ENCODE peak calls at places on chromosomes 1 and 21, in five cellular contexts. One of them, this sample, is unnamed.
A peak's percentile ranks its signal among the peaks of the same experiment; 100 is the strongest.

GRCh38 chr1:235328271-235329138 is at the start of gene GGPS1:
- DNase-seq in PC-3: peak; percentile 98
- DNase-seq in HCT116: peak; percentile 100
- DNase-seq in SK-N-SH: peak; percentile 92
- DNase-seq in GM23248: peak; percentile 100
- DNase-seq in this sample: peak; percentile 100

GRCh38 chr1:228016653-228017355 is 10.0 kb downstream of the WNT3A start:
- DNase-seq in HCT116: no peak
- DNase-seq in PC-3: no peak
- DNase-seq in SK-N-SH: no peak
- DNase-seq in GM23248: no peak
- DNase-seq in this sample: no peak

GRCh38 chr1:37853157-37853556 is 6.2 kb downstream of the MTF1 start:
- DNase-seq in GM23248: no peak
- DNase-seq in PC-3: no peak
- DNase-seq in SK-N-SH: no peak
- DNase-seq in HCT116: no peak
- DNase-seq in this sample: no peak

GRCh38 chr1:71135571-71135970 is 54.7 kb upstream of the ZRANB2 start:
- DNase-seq in HCT116: no peak
- DNase-seq in GM23248: peak; percentile 14
- DNase-seq in SK-N-SH: no peak
- DNase-seq in PC-3: no peak
- DNase-seq in this sample: no peak

GRCh38 chr1:66711420-66711819 is 40.8 kb upstream of the DYNLT5 start:
- DNase-seq in HCT116: no peak
- DNase-seq in SK-N-SH: peak; percentile 25
- DNase-seq in GM23248: peak; percentile 39
- DNase-seq in PC-3: peak; percentile 13
- DNase-seq in this sample: no peak

GRCh38 chr1:200384818-200385390 is 24.9 kb downstream of the ZNF281 start:
- DNase-seq in GM23248: no peak
- DNase-seq in PC-3: no peak
- DNase-seq in HCT116: no peak
- DNase-seq in SK-N-SH: no peak
- DNase-seq in this sample: no peak

GRCh38 chr21:37842163-37842919 is 73.9 kb downstream of the KCNJ6 start:
- DNase-seq in GM23248: no peak
- DNase-seq in PC-3: no peak
- DNase-seq in SK-N-SH: no peak
- DNase-seq in HCT116: no peak
- DNase-seq in this sample: no peak

GRCh38 chr1:70038025-70038424 is 167.4 kb downstream of the LRRC40 start:
- DNase-seq in PC-3: peak; percentile 83
- DNase-seq in SK-N-SH: no peak
- DNase-seq in HCT116: no peak
- DNase-seq in GM23248: no peak
- DNase-seq in this sample: no peak

GRCh38 chr1:169680377-169681019 is 30.9 kb downstream of the SELL start:
- DNase-seq in PC-3: no peak
- DNase-seq in GM23248: no peak
- DNase-seq in SK-N-SH: no peak
- DNase-seq in HCT116: no peak
- DNase-seq in this sample: peak; percentile 67

GRCh38 chr1:9244501-9245229 is 10.1 kb downstream of the H6PD start:
- DNase-seq in PC-3: no peak
- DNase-seq in SK-N-SH: no peak
- DNase-seq in HCT116: no peak
- DNase-seq in GM23248: no peak
- DNase-seq in this sample: no peak

GRCh38 chr1:165481820-165482532 is 37.0 kb upstream of the RXRG start:
- DNase-seq in GM23248: peak; percentile 94
- DNase-seq in HCT116: peak; percentile 28
- DNase-seq in SK-N-SH: no peak
- DNase-seq in PC-3: peak; percentile 98
- DNase-seq in this sample: no peak
- TF ChIP-seq EZH2phosphoT487 in GM23248: no peak
- TF ChIP-seq EZH2phosphoT487 in HCT116: no peak
- TF ChIP-seq EZH2phosphoT487 in SK-N-SH: no peak
- TF ChIP-seq EZH2phosphoT487 in PC-3: no peak
- TF ChIP-seq EZH2phosphoT487 in this sample: no peak

GRCh38 chr1:181607524-181607923 is 124.2 kb downstream of the CACNA1E start:
- DNase-seq in SK-N-SH: no peak
- DNase-seq in HCT116: no peak
- DNase-seq in PC-3: no peak
- DNase-seq in GM23248: no peak
- DNase-seq in this sample: no peak
- H3K9me2 ChIP-seq in SK-N-SH: no peaks in the 10 kb centered on the region
- H3K9me2 ChIP-seq in HCT116: no peaks in the 10 kb centered on the region
- H3K9me2 ChIP-seq in PC-3: no peaks in the 10 kb centered on the region
- H3K9me2 ChIP-seq in GM23248: no peaks in the 10 kb centered on the region
- H3K9me2 ChIP-seq in this sample: no peaks in the 10 kb centered on the region

DNA sequence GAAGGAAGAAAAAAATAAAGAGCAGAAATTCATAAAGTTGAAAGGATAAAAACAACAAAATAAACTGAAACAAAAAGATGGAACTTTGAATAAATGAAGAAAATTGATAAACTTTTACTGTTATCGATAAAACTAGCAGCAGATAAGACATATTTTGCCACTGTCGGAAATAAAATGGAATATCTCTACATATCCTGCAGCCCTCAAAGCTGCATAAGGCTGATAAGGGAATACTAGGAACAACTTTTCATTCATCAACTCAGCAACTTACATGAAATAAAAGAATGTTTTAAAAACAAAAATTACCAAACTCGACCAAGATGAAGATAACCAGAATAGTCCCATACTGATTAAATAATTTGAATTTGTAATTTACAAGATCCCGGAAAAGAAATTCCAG is 48.0 kb upstream of the GRIK1 start:
- DNase-seq in GM23248: no peak
- DNase-seq in SK-N-SH: no peak
- DNase-seq in HCT116: no peak
- DNase-seq in PC-3: no peak
- DNase-seq in this sample: no peak
- H3K9me3 ChIP-seq in GM23248: no peaks in the 10 kb centered on the region
- H3K9me3 ChIP-seq in SK-N-SH: no peaks in the 10 kb centered on the region
- H3K9me3 ChIP-seq in HCT116: peaks cover 40% of the 10 kb centered on the region
- H3K9me3 ChIP-seq in PC-3: no peaks in the 10 kb centered on the region
- H3K9me3 ChIP-seq in this sample: no peaks in the 10 kb centered on the region

DNA sequence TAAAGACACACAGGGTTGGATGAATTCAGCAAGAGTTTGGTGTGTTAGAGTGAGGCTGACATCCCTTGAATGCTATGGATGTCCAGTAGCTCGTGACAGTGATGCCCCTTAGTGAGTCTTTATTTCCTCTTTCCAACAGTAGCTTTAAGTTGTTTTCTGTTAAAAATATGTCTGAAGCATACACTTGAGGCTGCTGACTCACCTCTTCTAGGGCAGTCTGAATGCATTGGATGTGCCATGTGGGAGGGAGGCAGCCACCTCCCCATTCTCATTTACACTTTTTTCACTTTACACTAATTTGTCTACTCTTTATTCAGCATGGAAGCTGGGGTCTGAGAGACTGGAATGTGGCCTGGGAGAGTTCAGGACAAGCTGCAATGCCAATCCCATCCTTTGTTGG is 17.6 kb downstream of the NOS1AP start:
- DNase-seq in GM23248: peak; percentile 37
- DNase-seq in PC-3: no peak
- DNase-seq in SK-N-SH: no peak
- DNase-seq in HCT116: no peak
- DNase-seq in this sample: no peak
- TF ChIP-seq EZH2phosphoT487 in GM23248: no peak
- TF ChIP-seq EZH2phosphoT487 in PC-3: no peak
- TF ChIP-seq EZH2phosphoT487 in SK-N-SH: no peak
- TF ChIP-seq EZH2phosphoT487 in HCT116: no peak
- TF ChIP-seq EZH2phosphoT487 in this sample: no peak

GRCh38 chr1:114043548-114043947 is 64.3 kb downstream of the OLFML3 start:
- DNase-seq in SK-N-SH: no peak
- DNase-seq in HCT116: no peak
- DNase-seq in PC-3: no peak
- DNase-seq in GM23248: no peak
- DNase-seq in this sample: no peak
- H3K9me2 ChIP-seq in SK-N-SH: no peaks in the 10 kb centered on the region
- H3K9me2 ChIP-seq in HCT116: no peaks in the 10 kb centered on the region
- H3K9me2 ChIP-seq in PC-3: no peaks in the 10 kb centered on the region
- H3K9me2 ChIP-seq in GM23248: no peaks in the 10 kb centered on the region
- H3K9me2 ChIP-seq in this sample: no peaks in the 10 kb centered on the region

DNA sequence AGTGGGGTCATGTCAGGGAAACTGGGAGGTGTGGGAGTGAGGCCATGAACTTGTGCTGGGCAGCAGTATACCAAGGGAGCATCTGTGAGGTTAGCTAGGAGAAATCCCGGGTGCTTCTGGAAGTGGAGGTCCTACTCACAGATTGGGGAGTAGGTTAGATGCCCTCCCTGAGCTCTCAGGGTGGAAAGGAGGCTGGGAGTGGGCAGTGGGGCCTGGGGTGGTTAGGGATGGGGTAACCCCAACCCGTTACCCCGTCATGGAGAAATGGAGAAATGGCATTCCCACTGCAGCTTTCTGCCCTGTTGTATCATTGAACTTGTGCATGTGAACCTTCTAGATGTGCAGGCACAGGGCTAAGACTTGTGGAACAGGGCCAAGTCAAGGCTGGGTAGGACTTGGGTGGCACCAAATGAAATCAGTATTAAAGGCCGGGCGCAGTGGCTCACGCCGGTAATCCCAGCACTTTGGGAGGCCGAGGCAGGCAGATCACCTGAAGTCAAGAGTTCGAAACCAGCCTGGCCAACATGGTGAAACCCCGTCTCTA is 27.2 kb downstream of the EXOC8 start:
- DNase-seq in HCT116: no peak
- DNase-seq in SK-N-SH: no peak
- DNase-seq in GM23248: no peak
- DNase-seq in PC-3: no peak
- DNase-seq in this sample: no peak
- H3K9me3 ChIP-seq in HCT116: no peaks in the 10 kb centered on the region
- H3K9me3 ChIP-seq in SK-N-SH: no peaks in the 10 kb centered on the region
- H3K9me3 ChIP-seq in GM23248: no peaks in the 10 kb centered on the region
- H3K9me3 ChIP-seq in PC-3: no peaks in the 10 kb centered on the region
- H3K9me3 ChIP-seq in this sample: no peaks in the 10 kb centered on the region

DNA sequence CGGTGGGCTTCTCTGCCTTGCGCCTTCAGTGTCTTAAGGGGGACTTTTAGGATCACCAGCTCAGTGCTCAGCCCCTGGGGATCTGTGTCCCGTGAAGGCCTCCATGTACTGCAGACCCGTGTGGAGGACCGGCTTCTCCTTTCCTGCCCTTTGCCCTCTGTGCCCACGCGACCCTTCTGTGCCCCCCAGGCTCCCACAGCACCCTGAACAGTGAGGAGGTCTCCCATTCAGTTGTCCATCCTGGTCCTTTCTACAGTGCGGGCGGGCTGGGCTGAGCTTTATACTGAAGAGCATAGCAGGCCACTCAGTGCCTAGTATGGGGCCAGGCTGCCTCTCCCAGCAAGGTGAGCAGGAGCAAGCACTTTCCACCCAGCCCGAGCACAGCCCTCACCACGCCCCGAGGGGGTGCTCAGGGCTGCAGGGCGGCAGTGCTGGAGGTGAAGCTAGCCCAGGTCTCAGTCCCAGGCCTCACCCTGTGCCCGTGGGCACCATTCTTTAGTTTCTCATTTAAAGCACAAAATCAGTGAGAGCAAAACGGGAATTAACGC is 7.6 kb upstream of the TFF1 start:
- DNase-seq in SK-N-SH: no peak
- DNase-seq in GM23248: no peak
- DNase-seq in HCT116: no peak
- DNase-seq in PC-3: no peak
- DNase-seq in this sample: no peak
- TF ChIP-seq EZH2phosphoT487 in SK-N-SH: no peak
- TF ChIP-seq EZH2phosphoT487 in GM23248: no peak
- TF ChIP-seq EZH2phosphoT487 in HCT116: no peak
- TF ChIP-seq EZH2phosphoT487 in PC-3: no peak
- TF ChIP-seq EZH2phosphoT487 in this sample: no peak

GRCh38 chr1:152537496-152537895 is 23.2 kb downstream of the CRCT1 start:
- DNase-seq in SK-N-SH: no peak
- DNase-seq in HCT116: no peak
- DNase-seq in PC-3: no peak
- DNase-seq in GM23248: no peak
- DNase-seq in this sample: no peak

GRCh38 chr1:152535774-152536173 is 21.5 kb downstream of the CRCT1 start:
- DNase-seq in PC-3: no peak
- DNase-seq in GM23248: no peak
- DNase-seq in SK-N-SH: no peak
- DNase-seq in HCT116: no peak
- DNase-seq in this sample: no peak

GRCh38 chr1:152543808-152544207 is 22.8 kb downstream of the LCE3E start:
- DNase-seq in GM23248: peak; percentile 39
- DNase-seq in HCT116: peak; percentile 28
- DNase-seq in SK-N-SH: no peak
- DNase-seq in PC-3: peak; percentile 14
- DNase-seq in this sample: peak; percentile 8

GRCh38 chr1:152539901-152540300 is 25.6 kb downstream of the CRCT1 start:
- DNase-seq in HCT116: no peak
- DNase-seq in SK-N-SH: no peak
- DNase-seq in GM23248: no peak
- DNase-seq in PC-3: no peak
- DNase-seq in this sample: no peak
- H3K9me2 ChIP-seq in HCT116: no peaks in the 10 kb centered on the region
- H3K9me2 ChIP-seq in SK-N-SH: no peaks in the 10 kb centered on the region
- H3K9me2 ChIP-seq in GM23248: no peaks in the 10 kb centered on the region
- H3K9me2 ChIP-seq in PC-3: no peaks in the 10 kb centered on the region
- H3K9me2 ChIP-seq in this sample: no peaks in the 10 kb centered on the region

DNA sequence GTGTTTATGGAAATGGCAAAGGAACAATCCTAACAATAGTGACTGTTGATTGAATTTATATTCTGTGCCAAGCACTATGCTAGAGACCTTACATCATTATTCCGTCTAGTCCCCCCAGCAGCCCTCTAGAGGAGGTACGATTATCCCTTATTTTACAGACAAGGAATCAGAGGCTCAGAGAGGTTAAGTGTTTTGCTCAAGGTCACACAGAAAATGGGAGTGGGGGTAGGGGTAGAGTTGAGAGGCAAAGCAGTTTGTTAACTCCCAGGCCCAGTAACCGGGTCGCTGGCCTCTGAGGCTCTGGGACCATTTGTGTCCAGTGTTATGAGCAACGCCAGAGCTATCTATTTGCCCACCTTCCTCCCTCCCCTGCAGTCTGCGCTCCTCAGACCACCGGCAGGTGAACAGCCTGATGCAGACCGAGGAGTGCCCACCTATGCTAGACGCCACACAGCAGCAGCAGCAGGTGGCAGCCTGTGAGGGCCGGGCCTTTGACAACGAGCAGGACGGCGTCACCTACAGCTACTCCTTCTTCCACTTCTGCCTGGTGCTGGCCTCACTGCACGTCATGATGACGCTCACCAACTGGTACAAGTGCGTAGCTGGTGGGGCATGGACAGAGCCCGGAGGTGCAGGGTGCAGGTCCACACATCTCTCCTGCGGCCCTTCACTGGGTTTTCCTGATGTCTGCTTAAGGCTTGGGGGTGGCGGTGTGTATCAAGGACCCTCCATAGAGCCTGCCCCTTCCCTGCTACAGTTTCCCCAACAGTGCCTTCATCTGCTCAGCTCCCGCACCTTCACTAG is 19.8 kb downstream of the SERINC2 start:
- DNase-seq in GM23248: no peak
- DNase-seq in HCT116: no peak
- DNase-seq in PC-3: no peak
- DNase-seq in SK-N-SH: peak; percentile 3
- DNase-seq in this sample: no peak
- H3K9me3 ChIP-seq in GM23248: no peaks in the 10 kb centered on the region
- H3K9me3 ChIP-seq in HCT116: no peaks in the 10 kb centered on the region
- H3K9me3 ChIP-seq in PC-3: no peaks in the 10 kb centered on the region
- H3K9me3 ChIP-seq in SK-N-SH: no peaks in the 10 kb centered on the region
- H3K9me3 ChIP-seq in this sample: no peaks in the 10 kb centered on the region